ENCODE peak calls at places on chromosomes 7 and 10, in ten cellular contexts. One of them, this sample, is unnamed. For H3K4me1, the result is how much of the 10 kb centered on the place peaks cover.

GRCh38 chr10:76341740-76342139 is 910.3 kb downstream of the LRMDA start:
- DNase-seq in Karpas-422: no peak
- DNase-seq in tibial nerve: no peak
- DNase-seq in esophagus muscularis mucosa: no peak
- DNase-seq in heart left ventricle: no peak
- DNase-seq in heart right ventricle: no peak
- DNase-seq in CD8-positive, alpha-beta T cell: no peak
- DNase-seq in tibial artery: no peak
- DNase-seq in spleen: no peak
- DNase-seq in transverse colon: no peak
- DNase-seq in this sample: no peak

GRCh38 chr10:43676360-43676759 is 27.7 kb upstream of the ZNF32 start:
- DNase-seq in Karpas-422: no peak
- DNase-seq in tibial nerve: no peak
- DNase-seq in esophagus muscularis mucosa: no peak
- DNase-seq in heart left ventricle: no peak
- DNase-seq in heart right ventricle: no peak
- DNase-seq in CD8-positive, alpha-beta T cell: no peak
- DNase-seq in tibial artery: no peak
- DNase-seq in spleen: no peak
- DNase-seq in transverse colon: no peak
- DNase-seq in this sample: no peak

GRCh38 chr10:103140469-103140868 is 52.6 kb downstream of the NT5C2 start:
- DNase-seq in Karpas-422: no peak
- DNase-seq in tibial nerve: no peak
- DNase-seq in esophagus muscularis mucosa: no peak
- DNase-seq in heart left ventricle: no peak
- DNase-seq in heart right ventricle: no peak
- DNase-seq in CD8-positive, alpha-beta T cell: no peak
- DNase-seq in tibial artery: no peak
- DNase-seq in spleen: no peak
- DNase-seq in transverse colon: no peak
- DNase-seq in this sample: no peak

GRCh38 chr10:5365940-5366339 is 1.2 kb downstream of the UCN3 start:
- DNase-seq in Karpas-422: no peak
- DNase-seq in tibial nerve: no peak
- DNase-seq in esophagus muscularis mucosa: no peak
- DNase-seq in heart left ventricle: no peak
- DNase-seq in heart right ventricle: no peak
- DNase-seq in CD8-positive, alpha-beta T cell: no peak
- DNase-seq in tibial artery: no peak
- DNase-seq in spleen: no peak
- DNase-seq in transverse colon: no peak
- DNase-seq in this sample: no peak

GRCh38 chr10:36475746-36476145 is 649.7 kb upstream of the ANKRD30A start:
- DNase-seq in Karpas-422: peak
- DNase-seq in tibial nerve: no peak
- DNase-seq in esophagus muscularis mucosa: no peak
- DNase-seq in heart left ventricle: no peak
- DNase-seq in heart right ventricle: no peak
- DNase-seq in CD8-positive, alpha-beta T cell: no peak
- DNase-seq in tibial artery: no peak
- DNase-seq in spleen: no peak
- DNase-seq in transverse colon: no peak
- DNase-seq in this sample: no peak

GRCh38 chr10:132711618-132712051 is 74.3 kb downstream of the NKX6-2 start:
- DNase-seq in Karpas-422: no peak
- DNase-seq in tibial nerve: no peak
- DNase-seq in esophagus muscularis mucosa: no peak
- DNase-seq in heart left ventricle: no peak
- DNase-seq in heart right ventricle: peak
- DNase-seq in CD8-positive, alpha-beta T cell: no peak
- DNase-seq in tibial artery: no peak
- DNase-seq in spleen: peak
- DNase-seq in transverse colon: no peak
- DNase-seq in this sample: no peak

GRCh38 chr7:16646427-16647081 is 573 bp downstream of the BZW2 start:
- DNase-seq in Karpas-422: peak
- DNase-seq in tibial nerve: no peak
- DNase-seq in esophagus muscularis mucosa: no peak
- DNase-seq in heart left ventricle: no peak
- DNase-seq in heart right ventricle: no peak
- DNase-seq in CD8-positive, alpha-beta T cell: no peak
- DNase-seq in tibial artery: no peak
- DNase-seq in spleen: no peak
- DNase-seq in transverse colon: peak
- DNase-seq in this sample: peak

GRCh38 chr7:12757443-12757842 is 70.0 kb downstream of the ARL4A start:
- DNase-seq in Karpas-422: no peak
- DNase-seq in tibial nerve: no peak
- DNase-seq in esophagus muscularis mucosa: no peak
- DNase-seq in heart left ventricle: no peak
- DNase-seq in heart right ventricle: no peak
- DNase-seq in CD8-positive, alpha-beta T cell: no peak
- DNase-seq in tibial artery: no peak
- DNase-seq in spleen: no peak
- DNase-seq in transverse colon: no peak
- DNase-seq in this sample: no peak

GRCh38 chr7:117399820-117400422 is 27.4 kb downstream of the ASZ1 start:
- DNase-seq in Karpas-422: peak
- DNase-seq in tibial nerve: no peak
- DNase-seq in esophagus muscularis mucosa: no peak
- DNase-seq in heart left ventricle: no peak
- DNase-seq in heart right ventricle: no peak
- DNase-seq in CD8-positive, alpha-beta T cell: no peak
- DNase-seq in tibial artery: no peak
- DNase-seq in spleen: no peak
- DNase-seq in transverse colon: no peak
- DNase-seq in this sample: peak

GRCh38 chr10:87054373-87055295 is 34.5 kb downstream of the FAM25A start:
- DNase-seq in Karpas-422: peak
- DNase-seq in tibial nerve: no peak
- DNase-seq in esophagus muscularis mucosa: peak
- DNase-seq in heart left ventricle: no peak
- DNase-seq in heart right ventricle: no peak
- DNase-seq in CD8-positive, alpha-beta T cell: no peak
- DNase-seq in tibial artery: no peak
- DNase-seq in spleen: no peak
- DNase-seq in transverse colon: no peak
- DNase-seq in this sample: no peak

GRCh38 chr10:61973923-61974322 is 72.4 kb downstream of the ARID5B start:
- DNase-seq in Karpas-422: no peak
- DNase-seq in tibial nerve: no peak
- DNase-seq in esophagus muscularis mucosa: no peak
- DNase-seq in heart left ventricle: no peak
- DNase-seq in heart right ventricle: no peak
- DNase-seq in CD8-positive, alpha-beta T cell: no peak
- DNase-seq in tibial artery: no peak
- DNase-seq in spleen: no peak
- DNase-seq in transverse colon: no peak
- DNase-seq in this sample: no peak

GRCh38 chr10:61973169-61973568 is 71.7 kb downstream of the ARID5B start:
- DNase-seq in Karpas-422: no peak
- DNase-seq in tibial nerve: no peak
- DNase-seq in esophagus muscularis mucosa: no peak
- DNase-seq in heart left ventricle: no peak
- DNase-seq in heart right ventricle: no peak
- DNase-seq in CD8-positive, alpha-beta T cell: no peak
- DNase-seq in tibial artery: no peak
- DNase-seq in spleen: no peak
- DNase-seq in transverse colon: no peak
- DNase-seq in this sample: no peak

GRCh38 chr10:61975107-61975932 is 73.8 kb downstream of the ARID5B start:
- DNase-seq in Karpas-422: no peak
- DNase-seq in tibial nerve: no peak
- DNase-seq in esophagus muscularis mucosa: no peak
- DNase-seq in heart left ventricle: no peak
- DNase-seq in heart right ventricle: no peak
- DNase-seq in CD8-positive, alpha-beta T cell: no peak
- DNase-seq in tibial artery: no peak
- DNase-seq in spleen: no peak
- DNase-seq in transverse colon: no peak
- DNase-seq in this sample: no peak

GRCh38 chr10:61971016-61971350 is 69.5 kb downstream of the ARID5B start:
- DNase-seq in Karpas-422: no peak
- DNase-seq in tibial nerve: no peak
- DNase-seq in esophagus muscularis mucosa: no peak
- DNase-seq in heart left ventricle: no peak
- DNase-seq in heart right ventricle: no peak
- DNase-seq in CD8-positive, alpha-beta T cell: no peak
- DNase-seq in tibial artery: no peak
- DNase-seq in spleen: no peak
- DNase-seq in transverse colon: no peak
- DNase-seq in this sample: no peak

DNA sequence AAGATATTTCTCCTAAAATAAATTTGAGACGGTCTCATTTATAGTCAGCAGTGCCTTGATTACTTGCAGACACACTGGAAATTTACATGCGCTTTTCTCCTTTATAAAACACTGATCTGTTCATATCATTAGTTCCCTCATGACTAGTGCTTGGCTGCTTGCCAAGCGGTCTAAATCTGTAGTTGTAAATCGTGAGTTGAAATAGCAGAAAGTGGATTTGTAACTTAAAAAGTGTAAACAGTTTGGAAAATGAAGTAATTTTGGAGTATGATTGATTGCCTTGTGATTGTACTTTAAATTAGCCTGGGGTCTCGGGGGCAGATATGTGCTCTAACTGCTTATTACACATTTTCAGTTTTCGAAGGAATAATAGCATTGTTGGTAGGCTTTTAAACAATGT is 73.1 kb downstream of the ARID5B start:
- DNase-seq in Karpas-422: peak
- DNase-seq in tibial nerve: peak
- DNase-seq in esophagus muscularis mucosa: no peak
- DNase-seq in heart left ventricle: peak
- DNase-seq in heart right ventricle: peak
- DNase-seq in CD8-positive, alpha-beta T cell: no peak
- DNase-seq in tibial artery: peak
- DNase-seq in spleen: no peak
- DNase-seq in transverse colon: peak
- DNase-seq in this sample: peak
- H3K4me1 ChIP-seq in Karpas-422: under half
- H3K4me1 ChIP-seq in tibial nerve: half or more
- H3K4me1 ChIP-seq in esophagus muscularis mucosa: under half
- H3K4me1 ChIP-seq in heart left ventricle: under half
- H3K4me1 ChIP-seq in heart right ventricle: under half
- H3K4me1 ChIP-seq in CD8-positive, alpha-beta T cell: under half
- H3K4me1 ChIP-seq in tibial artery: under half
- H3K4me1 ChIP-seq in spleen: under half
- H3K4me1 ChIP-seq in transverse colon: under half
- H3K4me1 ChIP-seq in this sample: under half

DNA sequence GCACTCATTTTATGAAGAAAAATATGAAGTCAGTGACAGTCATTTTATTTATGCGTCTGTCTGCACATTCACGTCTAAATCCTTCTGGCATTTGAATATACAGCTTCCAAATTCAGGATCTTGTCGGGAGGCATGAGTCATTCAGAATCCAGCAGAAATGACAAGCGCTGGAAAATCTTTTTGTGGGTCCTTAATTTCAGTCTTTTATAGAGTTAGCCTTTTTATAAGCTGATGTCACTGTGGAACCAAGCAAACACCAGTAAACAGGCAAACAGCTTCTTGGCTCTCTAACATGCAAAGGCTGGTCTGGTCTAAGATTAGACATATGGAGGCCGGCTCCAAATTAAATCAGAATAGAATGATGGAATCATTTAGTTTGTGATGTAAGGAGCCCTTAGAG is 388.2 kb upstream of the TEX47 start:
- DNase-seq in Karpas-422: no peak
- DNase-seq in tibial nerve: no peak
- DNase-seq in esophagus muscularis mucosa: no peak
- DNase-seq in heart left ventricle: no peak
- DNase-seq in heart right ventricle: no peak
- DNase-seq in CD8-positive, alpha-beta T cell: no peak
- DNase-seq in tibial artery: no peak
- DNase-seq in spleen: no peak
- DNase-seq in transverse colon: no peak
- DNase-seq in this sample: no peak
- H3K27ac ChIP-seq in Karpas-422: no peak
- H3K27ac ChIP-seq in tibial nerve: no peak
- H3K27ac ChIP-seq in esophagus muscularis mucosa: no peak
- H3K27ac ChIP-seq in heart left ventricle: no peak
- H3K27ac ChIP-seq in heart right ventricle: no peak
- H3K27ac ChIP-seq in CD8-positive, alpha-beta T cell: no peak
- H3K27ac ChIP-seq in tibial artery: no peak
- H3K27ac ChIP-seq in spleen: no peak
- H3K27ac ChIP-seq in transverse colon: no peak
- H3K27ac ChIP-seq in this sample: no peak

GRCh38 chr7:55120501-55121198 is 101.8 kb downstream of the EGFR start:
- DNase-seq in Karpas-422: no peak
- DNase-seq in tibial nerve: no peak
- DNase-seq in esophagus muscularis mucosa: peak
- DNase-seq in heart left ventricle: no peak
- DNase-seq in heart right ventricle: peak
- DNase-seq in CD8-positive, alpha-beta T cell: no peak
- DNase-seq in tibial artery: no peak
- DNase-seq in spleen: no peak
- DNase-seq in transverse colon: no peak
- DNase-seq in this sample: peak

GRCh38 chr7:55119571-55119970 is 100.8 kb downstream of the EGFR start:
- DNase-seq in Karpas-422: no peak
- DNase-seq in tibial nerve: no peak
- DNase-seq in esophagus muscularis mucosa: peak
- DNase-seq in heart left ventricle: no peak
- DNase-seq in heart right ventricle: no peak
- DNase-seq in CD8-positive, alpha-beta T cell: no peak
- DNase-seq in tibial artery: no peak
- DNase-seq in spleen: no peak
- DNase-seq in transverse colon: no peak
- DNase-seq in this sample: no peak

GRCh38 chr7:55120074-55120473 is 101.3 kb downstream of the EGFR start:
- DNase-seq in Karpas-422: no peak
- DNase-seq in tibial nerve: no peak
- DNase-seq in esophagus muscularis mucosa: no peak
- DNase-seq in heart left ventricle: no peak
- DNase-seq in heart right ventricle: no peak
- DNase-seq in CD8-positive, alpha-beta T cell: no peak
- DNase-seq in tibial artery: no peak
- DNase-seq in spleen: no peak
- DNase-seq in transverse colon: no peak
- DNase-seq in this sample: no peak

GRCh38 chr7:55122263-55122662 is 103.4 kb downstream of the EGFR start:
- DNase-seq in Karpas-422: no peak
- DNase-seq in tibial nerve: no peak
- DNase-seq in esophagus muscularis mucosa: no peak
- DNase-seq in heart left ventricle: no peak
- DNase-seq in heart right ventricle: no peak
- DNase-seq in CD8-positive, alpha-beta T cell: no peak
- DNase-seq in tibial artery: no peak
- DNase-seq in spleen: no peak
- DNase-seq in transverse colon: no peak
- DNase-seq in this sample: no peak

GRCh38 chr7:55121249-55121648 is 102.4 kb downstream of the EGFR start:
- DNase-seq in Karpas-422: no peak
- DNase-seq in tibial nerve: no peak
- DNase-seq in esophagus muscularis mucosa: peak
- DNase-seq in heart left ventricle: no peak
- DNase-seq in heart right ventricle: no peak
- DNase-seq in CD8-positive, alpha-beta T cell: no peak
- DNase-seq in tibial artery: no peak
- DNase-seq in spleen: no peak
- DNase-seq in transverse colon: no peak
- DNase-seq in this sample: no peak
- H3K4me1 ChIP-seq in Karpas-422: under half
- H3K4me1 ChIP-seq in tibial nerve: under half
- H3K4me1 ChIP-seq in esophagus muscularis mucosa: under half
- H3K4me1 ChIP-seq in heart left ventricle: under half
- H3K4me1 ChIP-seq in heart right ventricle: under half
- H3K4me1 ChIP-seq in CD8-positive, alpha-beta T cell: under half
- H3K4me1 ChIP-seq in tibial artery: under half
- H3K4me1 ChIP-seq in spleen: under half
- H3K4me1 ChIP-seq in transverse colon: under half
- H3K4me1 ChIP-seq in this sample: under half

GRCh38 chr7:137888254-137888653 is 41.5 kb upstream of the DGKI start:
- DNase-seq in Karpas-422: no peak
- DNase-seq in tibial nerve: no peak
- DNase-seq in esophagus muscularis mucosa: no peak
- DNase-seq in heart left ventricle: no peak
- DNase-seq in heart right ventricle: no peak
- DNase-seq in CD8-positive, alpha-beta T cell: no peak
- DNase-seq in tibial artery: no peak
- DNase-seq in spleen: no peak
- DNase-seq in transverse colon: no peak
- DNase-seq in this sample: no peak
- H3K27ac ChIP-seq in Karpas-422: no peak
- H3K27ac ChIP-seq in tibial nerve: no peak
- H3K27ac ChIP-seq in esophagus muscularis mucosa: no peak
- H3K27ac ChIP-seq in heart left ventricle: no peak
- H3K27ac ChIP-seq in heart right ventricle: no peak
- H3K27ac ChIP-seq in CD8-positive, alpha-beta T cell: no peak
- H3K27ac ChIP-seq in tibial artery: no peak
- H3K27ac ChIP-seq in spleen: no peak
- H3K27ac ChIP-seq in transverse colon: no peak
- H3K27ac ChIP-seq in this sample: no peak